ENCODE peak calls at places on chromosome 12, in seven cellular contexts. D is lower lobe of right lung, C is cardiac muscle cell, F is choroid plexus epithelial cell, S is right lobe of liver, X is RWPE1, N is mesenteric fat pad. P is an unnamed sample.

GRCh38 chr12:29310899-29311298 is 70.1 kb downstream of the ERGIC2 start:
- DNase-seq in D (no peak), C (no peak), F (no peak), S (no peak), X (no peak), N (no peak), P (no peak)

GRCh38 chr12:109899783-109900751 is at the start of gene TCHP:
- DNase-seq in D (peak), C (peak), F (peak), S (peak), X (peak), N (peak), P (peak)

GRCh38 chr12:76915381-76916169 is 36.8 kb upstream of the CSRP2 start:
- DNase-seq in D (no peak), C (no peak), F (peak), S (no peak), X (no peak), N (no peak), P (no peak)

GRCh38 chr12:29148065-29148957 is 767 bp upstream of the FAR2 start:
- DNase-seq in D (peak), C (no peak), F (peak), S (peak), X (no peak), N (no peak), P (no peak)

GRCh38 chr12:111359914-111360276 is 9.0 kb downstream of the PHETA1 start:
- DNase-seq in D (no peak), C (no peak), F (no peak), S (no peak), X (no peak), N (no peak), P (no peak)

GRCh38 chr12:38144601-38145436 is 171.8 kb upstream of the ALG10B start:
- DNase-seq in D (no peak), C (no peak), F (no peak), S (no peak), X (peak), N (no peak), P (no peak)

GRCh38 chr12:53676715-53677611 is 1.1 kb upstream of the ATP5MC2 start:
- DNase-seq in D (peak), C (peak), F (peak), S (peak), X (peak), N (no peak), P (peak)

GRCh38 chr12:113162102-113163029 is 12.8 kb downstream of the CFAP73 start:
- DNase-seq in D (no peak), C (peak), F (peak), S (peak), X (peak), N (no peak), P (no peak)

GRCh38 chr12:116466536-116466935 is 92.6 kb upstream of the MAP1LC3B2 start:
- DNase-seq in D (no peak), C (no peak), F (peak), S (no peak), X (no peak), N (no peak), P (no peak)

GRCh38 chr12:118830251-118830650 is 151.1 kb upstream of the SRRM4 start:
- DNase-seq in D (no peak), C (no peak), F (no peak), S (no peak), X (no peak), N (no peak), P (no peak)

GRCh38 chr12:89474615-89475014 is 50.0 kb downstream of the GALNT4 start:
- DNase-seq in D (no peak), C (no peak), F (no peak), S (no peak), X (no peak), N (no peak), P (no peak)

GRCh38 chr12:68521321-68521839 is 89.3 kb upstream of the RAP1B start:
- DNase-seq in D (no peak), C (no peak), F (peak), S (no peak), X (peak), N (no peak), P (no peak)

GRCh38 chr12:126354633-126355032 is 1289.4 kb downstream of the AACS start:
- DNase-seq in D (no peak), C (no peak), F (no peak), S (no peak), X (no peak), N (no peak), P (no peak)

GRCh38 chr12:22982635-22983034 is 357.7 kb downstream of the ETNK1 start:
- DNase-seq in D (no peak), C (no peak), F (peak), S (no peak), X (no peak), N (no peak), P (no peak)

GRCh38 chr12:63151061-63151897 is at the start of gene AVPR1A:
- DNase-seq in D (no peak), C (peak), F (peak), S (no peak), X (no peak), N (no peak), P (no peak)

GRCh38 chr12:62730649-62731377 is 204.1 kb downstream of the PPM1H start:
- DNase-seq in D (no peak), C (no peak), F (peak), S (no peak), X (peak), N (no peak), P (no peak)

GRCh38 chr12:101238806-101239329 is 28.8 kb upstream of the SLC5A8 start:
- DNase-seq in D (no peak), C (no peak), F (no peak), S (no peak), X (no peak), N (no peak), P (no peak)

GRCh38 chr12:65229441-65229840 is 49.0 kb upstream of the MSRB3 start:
- DNase-seq in D (no peak), C (no peak), F (peak), S (no peak), X (peak), N (no peak), P (no peak)

GRCh38 chr12:46926536-46926935 is 100.7 kb upstream of the SLC38A4 start:
- DNase-seq in D (no peak), C (no peak), F (no peak), S (no peak), X (no peak), N (no peak), P (no peak)

GRCh38 chr12:21942377-21942703 is 1.1 kb upstream of the ABCC9 start:
- DNase-seq in D (peak), C (no peak), F (no peak), S (no peak), X (no peak), N (no peak), P (no peak)

GRCh38 chr12:11656550-11656949 is 7.1 kb downstream of the ETV6 start:
- DNase-seq in D (no peak), C (no peak), F (no peak), S (no peak), X (no peak), N (no peak), P (no peak)

GRCh38 chr12:11609045-11609444 is 40.4 kb upstream of the ETV6 start:
- DNase-seq in D (no peak), C (no peak), F (no peak), S (no peak), X (no peak), N (no peak), P (no peak)

GRCh38 chr12:53053223-53054111 is 3.6 kb downstream of the TNS2 start:
- DNase-seq in D (no peak), C (peak), F (peak), S (no peak), X (no peak), N (peak), P (no peak)

GRCh38 chr12:5013206-5013830 is 30.4 kb upstream of the KCNA5 start:
- DNase-seq in D (no peak), C (no peak), F (peak), S (no peak), X (no peak), N (no peak), P (no peak)

GRCh38 chr12:103373088-103373523 is 122.7 kb downstream of the C12orf42 start:
- DNase-seq in D (peak), C (no peak), F (no peak), S (no peak), X (no peak), N (no peak), P (no peak)

GRCh38 chr12:131929530-131930456 is 717 bp downstream of the PUS1 start:
- DNase-seq in D (no peak), C (peak), F (peak), S (no peak), X (peak), N (no peak), P (no peak)

GRCh38 chr12:79655036-79655435 is 35.7 kb downstream of the PAWR start:
- DNase-seq in D (no peak), C (no peak), F (no peak), S (no peak), X (no peak), N (no peak), P (no peak)

GRCh38 chr12:103470664-103471063 is 25.1 kb downstream of the C12orf42 start:
- DNase-seq in D (no peak), C (no peak), F (no peak), S (no peak), X (peak), N (no peak), P (no peak)

GRCh38 chr12:82187595-82187994 is 170.6 kb downstream of the CCDC59 start:
- DNase-seq in D (no peak), C (no peak), F (no peak), S (no peak), X (no peak), N (no peak), P (no peak)

GRCh38 chr12:102351326-102351725 is 129.0 kb downstream of the IGF1 start:
- DNase-seq in D (no peak), C (no peak), F (no peak), S (no peak), X (no peak), N (no peak), P (no peak)

GRCh38 chr12:39872425-39872824 is 233.5 kb downstream of the SLC2A13 start:
- DNase-seq in D (no peak), C (no peak), F (no peak), S (no peak), X (no peak), N (no peak), P (no peak)

GRCh38 chr12:102518871-102519270 is 38.5 kb upstream of the IGF1 start:
- DNase-seq in D (no peak), C (no peak), F (no peak), S (no peak), X (no peak), N (no peak), P (no peak)

GRCh38 chr12:112812598-112813406 is 21.3 kb downstream of the RPH3A start:
- DNase-seq in D (no peak), C (peak), F (peak), S (no peak), X (no peak), N (no peak), P (no peak)

GRCh38 chr12:12443482-12443881 is 86.6 kb downstream of the BORCS5 start:
- DNase-seq in D (no peak), C (no peak), F (peak), S (peak), X (no peak), N (no peak), P (no peak)

GRCh38 chr12:6551496-6552139 is 4.2 kb downstream of the IFFO1 start:
- DNase-seq in D (no peak), C (no peak), F (peak), S (no peak), X (no peak), N (no peak), P (no peak)

GRCh38 chr12:49341777-49342065 is 4.7 kb upstream of the C1QL4 start:
- DNase-seq in D (no peak), C (no peak), F (no peak), S (no peak), X (no peak), N (no peak), P (no peak)

GRCh38 chr12:57609781-57610552 is 1.3 kb upstream of the ARHGEF25 start:
- DNase-seq in D (no peak), C (no peak), F (no peak), S (no peak), X (no peak), N (peak), P (no peak)

GRCh38 chr12:57874166-57875108 is 27.9 kb upstream of the CTDSP2 start:
- DNase-seq in D (no peak), C (no peak), F (no peak), S (no peak), X (no peak), N (no peak), P (no peak)

GRCh38 chr12:69994593-69995222 is 169.7 kb downstream of the MYRFL start:
- DNase-seq in D (no peak), C (no peak), F (no peak), S (no peak), X (no peak), N (no peak), P (no peak)

GRCh38 chr12:14664434-14665023 is 31.9 kb downstream of the GUCY2C start:
- DNase-seq in D (no peak), C (peak), F (peak), S (no peak), X (peak), N (no peak), P (no peak)

P was measured in neuronal stem cell.